ENCODE peak calls at places on chromosomes 2 and 18, in five cellular contexts. C is CD8-positive, alpha-beta memory T cell; B is GM12878; Q is uterus; R is CD4-positive, alpha-beta memory T cell. M is an unnamed sample.

GRCh38 chr2:119629323-119629825 is 49.6 kb upstream of the TMEM177 start:
- DNase-seq in C (no peak), B (no peak), Q (no peak), R (no peak), M (no peak)

GRCh38 chr2:239152916-239153305 is 247.9 kb downstream of the HDAC4 start:
- DNase-seq in C (no peak), B (no peak), Q (peak; percentile 11), R (no peak), M (no peak)

GRCh38 chr2:111678651-111679050 is 205.3 kb downstream of the ANAPC1 start:
- DNase-seq in C (no peak), B (no peak), Q (no peak), R (no peak), M (no peak)

GRCh38 chr18:22710628-22711380 is 222.3 kb upstream of the RBBP8 start:
- DNase-seq in C (no peak), B (no peak), Q (peak; percentile 64), R (no peak), M (no peak)

GRCh38 chr2:240364961-240365775 is 70.3 kb upstream of the GPC1 start:
- DNase-seq in C (no peak), B (no peak), Q (no peak), R (no peak), M (no peak)

GRCh38 chr18:56148373-56148772 is 490.0 kb downstream of the TXNL1 start:
- DNase-seq in C (no peak), B (no peak), Q (no peak), R (no peak), M (no peak)

GRCh38 chr18:49878996-49879585 is 65.8 kb upstream of the ACAA2 start:
- DNase-seq in C (no peak), B (no peak), Q (no peak), R (no peak), M (no peak)

GRCh38 chr2:190627881-190628412 is 20.9 kb upstream of the NAB1 start:
- DNase-seq in C (peak; percentile 18), B (no peak), Q (peak; percentile 35), R (no peak), M (peak; percentile 27)

GRCh38 chr2:193496786-193497185 is 1302.1 kb upstream of the TMEFF2 start:
- DNase-seq in C (no peak), B (no peak), Q (no peak), R (no peak), M (no peak)

GRCh38 chr2:121489284-121489683 is 41.4 kb upstream of the RNU4ATAC start:
- DNase-seq in C (no peak), B (peak; percentile 12), Q (no peak), R (no peak), M (no peak)

GRCh38 chr2:207097278-207097677 is 68.5 kb downstream of the KLF7 start:
- DNase-seq in C (no peak), B (no peak), Q (no peak), R (no peak), M (no peak)

GRCh38 chr2:14633451-14634211 is 1.1 kb downstream of the LRATD1 start:
- DNase-seq in C (no peak), B (no peak), Q (peak; percentile 18), R (no peak), M (no peak)

GRCh38 chr2:200405599-200406298 is 99.3 kb downstream of the SPATS2L start:
- DNase-seq in C (no peak), B (no peak), Q (no peak), R (no peak), M (no peak)

GRCh38 chr2:147456729-147457128 is 388.1 kb upstream of the ACVR2A start:
- DNase-seq in C (no peak), B (no peak), Q (no peak), R (no peak), M (no peak)

GRCh38 chr2:77296791-77297190 is 225.4 kb downstream of the LRRTM4 start:
- DNase-seq in C (no peak), B (no peak), Q (no peak), R (no peak), M (no peak)

GRCh38 chr2:98805412-98806265 is 74.7 kb upstream of the MGAT4A start:
- DNase-seq in C (no peak), B (no peak), Q (no peak), R (no peak), M (no peak)

GRCh38 chr18:60466671-60467070 is 94.1 kb upstream of the MC4R start:
- DNase-seq in C (no peak), B (no peak), Q (no peak), R (no peak), M (no peak)

GRCh38 chr2:65130440-65131175 is 702 bp upstream of the RAB1A start:
- DNase-seq in C (no peak), B (peak; percentile 23), Q (no peak), R (no peak), M (peak; percentile 38)

GRCh38 chr2:188979730-188980123 is 5.6 kb downstream of the COL3A1 start:
- DNase-seq in C (no peak), B (no peak), Q (no peak), R (no peak), M (no peak)

GRCh38 chr2:33133436-33133835 is 186.7 kb downstream of the LTBP1 start:
- DNase-seq in C (no peak), B (no peak), Q (peak; percentile 46), R (no peak), M (no peak)

GRCh38 chr2:223459328-223459939 is 142.7 kb downstream of the SCG2 start:
- DNase-seq in C (no peak), B (no peak), Q (no peak), R (no peak), M (no peak)

GRCh38 chr2:18749912-18750526 is 160.7 kb upstream of the NT5C1B start:
- DNase-seq in C (no peak), B (no peak), Q (peak; percentile 51), R (peak; percentile 23), M (peak; percentile 3)

GRCh38 chr2:191907091-191907490 is 60.2 kb upstream of the CAVIN2 start:
- DNase-seq in C (no peak), B (no peak), Q (no peak), R (no peak), M (no peak)

GRCh38 chr2:241132549-241133435 is 16.5 kb downstream of the PASK start:
- DNase-seq in C (no peak), B (no peak), Q (no peak), R (no peak), M (no peak)

GRCh38 chr18:22831441-22831904 is 101.7 kb upstream of the RBBP8 start:
- DNase-seq in C (no peak), B (no peak), Q (no peak), R (no peak), M (no peak)

GRCh38 chr2:158922610-158923009 is 45.8 kb upstream of the TANC1 start:
- DNase-seq in C (no peak), B (no peak), Q (no peak), R (no peak), M (no peak)

GRCh38 chr2:108604196-108604595 is 69.9 kb downstream of the LIMS1 start:
- DNase-seq in C (no peak), B (no peak), Q (no peak), R (no peak), M (no peak)

GRCh38 chr2:182650704-182651103 is 65.4 kb upstream of the DNAJC10 start:
- DNase-seq in C (no peak), B (no peak), Q (no peak), R (peak; percentile 27), M (no peak)

GRCh38 chr2:241302759-241303651 is 12.5 kb downstream of the HDLBP start:
- DNase-seq in C (no peak), B (no peak), Q (no peak), R (no peak), M (no peak)

GRCh38 chr18:47118986-47119385 is 31.3 kb downstream of the HDHD2 start:
- DNase-seq in C (no peak), B (no peak), Q (no peak), R (no peak), M (no peak)

GRCh38 chr18:63888473-63889190 is 1.1 kb downstream of the SERPINB2 start:
- DNase-seq in C (no peak), B (no peak), Q (no peak), R (no peak), M (no peak)

GRCh38 chr18:48825101-48825745 is 125.5 kb downstream of the SMAD7 start:
- DNase-seq in C (no peak), B (no peak), Q (peak; percentile 13), R (no peak), M (no peak)
- H3K27ac ChIP-seq in C (no peak overlapping the region), B (no peak overlapping the region), Q (peak overlapping the region; percentile 32), R (no peak overlapping the region), M (no peak overlapping the region)

DNA sequence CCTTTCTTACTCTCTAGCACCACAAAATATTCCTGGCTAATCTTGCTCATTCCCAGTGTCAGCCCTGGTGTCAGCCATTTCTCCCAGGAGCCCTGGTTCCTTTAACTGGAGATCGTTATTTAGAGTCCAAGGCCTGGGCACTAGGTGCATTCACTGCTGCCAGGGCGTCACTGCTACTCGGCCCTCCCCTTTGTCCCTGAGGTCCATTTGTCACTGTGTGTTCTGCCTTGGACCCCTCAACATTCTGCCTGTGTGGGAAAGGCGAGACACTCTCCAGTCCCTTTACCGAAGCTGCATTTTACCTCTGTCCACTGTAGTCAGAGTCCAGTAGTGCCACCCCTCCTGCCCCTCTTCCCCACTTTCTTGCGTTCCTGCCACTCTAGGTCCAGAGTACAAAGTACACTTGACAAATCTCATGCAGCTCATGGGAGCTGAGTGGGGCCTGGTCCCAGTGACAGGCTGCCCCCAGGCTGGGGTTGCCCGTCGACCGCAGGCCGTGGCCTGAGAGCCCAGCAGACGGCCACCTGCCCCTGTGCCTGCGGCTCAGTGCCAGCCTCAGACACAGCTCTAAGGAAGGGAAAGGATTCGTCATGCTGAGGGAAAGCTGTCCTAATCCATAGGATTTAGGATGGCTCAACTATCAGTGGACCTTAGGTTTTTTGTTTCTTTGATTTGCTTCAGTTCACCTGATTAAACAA is 52.1 kb downstream of the COPS8 start:
- DNase-seq in C (no peak), B (no peak), Q (no peak), R (no peak), M (no peak)
- H3K27ac ChIP-seq in C (no peak overlapping the region), B (no peak overlapping the region), Q (peak overlapping the region; percentile 44), R (no peak overlapping the region), M (no peak overlapping the region)

GRCh38 chr2:42335514-42336104 is 25.4 kb downstream of the COX7A2L start:
- DNase-seq in C (no peak), B (no peak), Q (no peak), R (no peak), M (no peak)

GRCh38 chr2:42338567-42339190 is 22.3 kb downstream of the COX7A2L start:
- DNase-seq in C (no peak), B (no peak), Q (no peak), R (no peak), M (no peak)

GRCh38 chr2:42337846-42338566 is 23.0 kb downstream of the COX7A2L start:
- DNase-seq in C (no peak), B (no peak), Q (no peak), R (no peak), M (no peak)

GRCh38 chr2:42336361-42336965 is 24.6 kb downstream of the COX7A2L start:
- DNase-seq in C (no peak), B (no peak), Q (no peak), R (no peak), M (no peak)

DNA sequence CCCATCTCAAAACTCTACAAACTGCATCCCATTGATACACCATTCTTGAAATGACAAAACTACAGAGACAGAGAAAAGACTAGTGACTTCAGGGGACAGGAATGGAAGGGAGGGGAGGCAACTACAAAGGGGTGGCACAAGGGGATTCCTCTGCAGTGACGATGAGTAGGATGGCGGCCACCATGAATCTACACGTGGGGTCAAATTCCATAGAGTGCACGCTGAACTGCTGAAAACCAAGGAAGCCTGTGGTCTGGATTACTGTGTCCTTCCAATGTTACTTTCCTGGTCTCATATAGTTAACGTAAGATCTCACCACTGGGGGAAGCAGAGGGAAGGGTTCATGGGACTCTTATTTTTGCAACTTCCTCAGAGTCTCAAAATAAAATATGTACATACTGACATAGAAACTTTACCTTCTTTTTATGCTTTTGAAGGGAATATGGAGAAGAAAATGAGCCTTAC is 23.6 kb downstream of the COX7A2L start:
- DNase-seq in C (no peak), B (no peak), Q (no peak), R (no peak), M (no peak)
- H3K27ac ChIP-seq in C (no peak overlapping the region), B (no peak overlapping the region), Q (no peak overlapping the region), R (no peak overlapping the region), M (no peak overlapping the region)

GRCh38 chr2:202442882-202443281 is 66.8 kb downstream of the BMPR2 start:
- DNase-seq in C (no peak), B (no peak), Q (no peak), R (no peak), M (no peak)
- H3K27ac ChIP-seq in C (no peak overlapping the region), B (no peak overlapping the region), Q (no peak overlapping the region), R (no peak overlapping the region), M (no peak overlapping the region)